ENCODE peak calls at places on chromosomes 4 and X, in six cellular contexts. X, A, H, B, D and J are unnamed samples.

GRCh38 chr4:4430492-4431195 is 43.7 kb downstream of the NSG1 start:
- DNase-seq in X (no peak), A (peak; percentile 7), H (no peak), B (no peak), D (peak; percentile 84), J (peak; percentile 71)

GRCh38 chr4:16118090-16118489 is 34.3 kb upstream of the PROM1 start:
- DNase-seq in X (no peak), A (no peak), H (no peak), B (no peak), D (no peak), J (no peak)

GRCh38 chrX:119374736-119375135 is 24.4 kb upstream of the SLC25A43 start:
- DNase-seq in X (no peak), A (no peak), H (no peak), B (no peak), D (no peak), J (no peak)

GRCh38 chr4:144615182-144615581 is 30.8 kb upstream of the HHIP start:
- DNase-seq in X (no peak), A (no peak), H (no peak), B (no peak), D (no peak), J (no peak)

GRCh38 chr4:76950846-76951321 is 1.3 kb downstream of the SEPTIN11 start:
- DNase-seq in X (no peak), A (peak; percentile 1), H (no peak), B (no peak), D (no peak), J (peak; percentile 63)

GRCh38 chrX:154002215-154002719 is 17.4 kb downstream of the IRAK1 start:
- DNase-seq in X (no peak), A (no peak), H (peak; percentile 73), B (no peak), D (no peak), J (no peak)

GRCh38 chr4:78784255-78784654 is 8.1 kb downstream of the BMP2K start:
- DNase-seq in X (no peak), A (no peak), H (no peak), B (no peak), D (no peak), J (no peak)

GRCh38 chr4:26753642-26754041 is 107.0 kb upstream of the STIM2 start:
- DNase-seq in X (no peak), A (no peak), H (no peak), B (no peak), D (no peak), J (no peak)

GRCh38 chrX:3545901-3546300 is 167.5 kb downstream of the PRKX start:
- DNase-seq in X (no peak), A (no peak), H (no peak), B (no peak), D (no peak), J (no peak)

GRCh38 chr4:92368648-92369047 is 64.9 kb downstream of the GRID2 start:
- DNase-seq in X (no peak), A (no peak), H (no peak), B (no peak), D (no peak), J (no peak)

GRCh38 chrX:114712466-114712865 is 128.6 kb downstream of the HTR2C start:
- DNase-seq in X (no peak), A (no peak), H (no peak), B (no peak), D (no peak), J (no peak)

GRCh38 chr4:184039963-184040383 is 134.9 kb downstream of the STOX2 start:
- DNase-seq in X (no peak), A (no peak), H (peak; percentile 64), B (no peak), D (peak; percentile 43), J (peak; percentile 53)

GRCh38 chr4:47195706-47196105 is 164.3 kb downstream of the GABRB1 start:
- DNase-seq in X (no peak), A (no peak), H (no peak), B (no peak), D (no peak), J (no peak)

GRCh38 chrX:122238801-122239200 is 945.3 kb upstream of the GRIA3 start:
- DNase-seq in X (no peak), A (no peak), H (no peak), B (no peak), D (no peak), J (no peak)

GRCh38 chrX:132480581-132481203 is 8.1 kb downstream of the MBNL3 start:
- DNase-seq in X (no peak), A (peak; percentile 16), H (no peak), B (no peak), D (no peak), J (no peak)

GRCh38 chr4:83139514-83140156 is 25.1 kb upstream of the PLAC8 start:
- DNase-seq in X (no peak), A (no peak), H (no peak), B (no peak), D (no peak), J (no peak)

GRCh38 chrX:136906921-136907510 is 26.5 kb upstream of the RBMX start:
- DNase-seq in X (no peak), A (no peak), H (no peak), B (no peak), D (no peak), J (no peak)

GRCh38 chrX:132968282-132968681 is 9.9 kb upstream of the HS6ST2 start:
- DNase-seq in X (no peak), A (no peak), H (no peak), B (no peak), D (no peak), J (no peak)

GRCh38 chr4:71980976-71981375 is 50.8 kb upstream of the NPFFR2 start:
- DNase-seq in X (no peak), A (no peak), H (no peak), B (no peak), D (no peak), J (no peak)

GRCh38 chr4:189204616-189205015 is 736.1 kb upstream of the FRG1 start:
- DNase-seq in X (no peak), A (no peak), H (no peak), B (no peak), D (no peak), J (no peak)

GRCh38 chr4:105894570-105895323 is 524 bp upstream of the NPNT start:
- DNase-seq in X (peak; percentile 23), A (no peak), H (peak; percentile 57), B (no peak), D (no peak), J (no peak)

GRCh38 chr4:46404961-46405360 is 15.0 kb upstream of the GABRA2 start:
- DNase-seq in X (no peak), A (no peak), H (no peak), B (no peak), D (peak; percentile 17), J (peak; percentile 66)

GRCh38 chrX:37905436-37906147 is 58.2 kb upstream of the DYNLT3 start:
- DNase-seq in X (peak; percentile 23), A (no peak), H (no peak), B (peak; percentile 1), D (peak; percentile 38), J (peak; percentile 58)

GRCh38 chrX:86887341-86887740 is 630.3 kb upstream of the KLHL4 start:
- DNase-seq in X (no peak), A (no peak), H (no peak), B (no peak), D (no peak), J (no peak)

GRCh38 chr4:26687728-26688127 is 103.8 kb downstream of the TBC1D19 start:
- DNase-seq in X (no peak), A (no peak), H (no peak), B (no peak), D (no peak), J (no peak)

GRCh38 chr4:10569491-10569890 is 112.3 kb upstream of the ZNF518B start:
- DNase-seq in X (no peak), A (no peak), H (no peak), B (no peak), D (no peak), J (no peak)

GRCh38 chrX:68983004-68983857 is 154.4 kb downstream of the EFNB1 start:
- DNase-seq in X (no peak), A (no peak), H (no peak), B (no peak), D (no peak), J (no peak)

GRCh38 chr4:99201687-99202086 is 17.4 kb downstream of the ADH6 start:
- DNase-seq in X (no peak), A (no peak), H (no peak), B (no peak), D (no peak), J (no peak)

GRCh38 chr4:150579591-150580234 is 2.2 kb upstream of the MAB21L2 start:
- DNase-seq in X (no peak), A (no peak), H (peak; percentile 64), B (no peak), D (peak; percentile 57), J (peak; percentile 74)